ENCODE peak calls at places on chromosomes 2 and 18, in eight cellular contexts. O is PC-9, F is Peyer's patch, Z is endothelial cell, E is osteocyte, B is fibroblast of lung, I is fibroblast of pulmonary artery, H is adrenal gland. U is an unnamed sample.

GRCh38 chr2:164661349-164661748 is 40.1 kb upstream of the GRB14 start:
- DNase-seq in Z (no peak), E (no peak), F (no peak), B (peak), O (no peak), H (no peak), I (peak), U (no peak)

GRCh38 chr18:74819433-74820059 is 221.9 kb downstream of the ZNF407 start:
- DNase-seq in F (no peak), B (no peak), I (peak), Z (peak), O (no peak), H (no peak), E (no peak), U (no peak)

GRCh38 chr2:161839931-161840330 is 215.7 kb downstream of the SLC4A10 start:
- DNase-seq in I (no peak), F (no peak), E (no peak), H (no peak), Z (no peak), O (no peak), B (no peak), U (no peak)

GRCh38 chr18:22559414-22560282 is 141.9 kb upstream of the CTAGE1 start:
- DNase-seq in H (peak), B (peak), I (peak), O (peak), Z (peak), E (peak), F (peak), U (no peak)

GRCh38 chr2:85531585-85531984 is 7.4 kb upstream of the MAT2A start:
- DNase-seq in Z (no peak), B (no peak), I (no peak), F (no peak), H (no peak), E (no peak), O (no peak), U (no peak)

GRCh38 chr2:180655393-180655792 is 325.0 kb upstream of the UBE2E3 start:
- DNase-seq in I (no peak), E (no peak), O (no peak), B (no peak), Z (no peak), F (no peak), H (no peak), U (no peak)

GRCh38 chr2:126906781-126907180 is 8.1 kb downstream of the TEX51 start:
- DNase-seq in O (no peak), E (peak), I (no peak), Z (peak), F (peak), H (no peak), B (no peak), U (no peak)

GRCh38 chr18:2846241-2846637 is 567 bp upstream of the EMILIN2 start:
- DNase-seq in H (no peak), Z (no peak), F (peak), E (no peak), B (peak), I (peak), O (no peak), U (no peak)

GRCh38 chr2:78979380-78980238 is 45.9 kb upstream of the REG3G start:
- DNase-seq in E (no peak), Z (peak), F (peak), O (peak), H (peak), B (peak), I (peak), U (no peak)

GRCh38 chr2:27085670-27086089 is 892 bp upstream of the KHK start:
- DNase-seq in F (peak), Z (peak), E (no peak), O (peak), B (peak), I (peak), H (peak), U (no peak)

GRCh38 chr2:216694201-216694825 is 1.0 kb downstream of the IGFBP5 start:
- DNase-seq in E (peak), I (peak), F (no peak), O (peak), H (peak), Z (peak), B (peak), U (no peak)

GRCh38 chr2:207252979-207253640 is 87.4 kb upstream of the KLF7 start:
- DNase-seq in F (no peak), Z (no peak), I (no peak), B (no peak), E (no peak), O (no peak), H (no peak), U (no peak)

GRCh38 chr18:51622676-51623075 is 425.2 kb upstream of the MEX3C start:
- DNase-seq in O (no peak), H (no peak), F (no peak), E (no peak), Z (no peak), I (no peak), B (no peak), U (no peak)

GRCh38 chr2:136006658-136007057 is 21.2 kb upstream of the DARS1 start:
- DNase-seq in H (no peak), E (no peak), Z (no peak), I (no peak), O (no peak), B (no peak), F (no peak), U (no peak)

GRCh38 chr2:224611938-224612337 is 26.8 kb upstream of the CUL3 start:
- DNase-seq in Z (no peak), O (no peak), I (no peak), E (no peak), H (no peak), B (no peak), F (no peak), U (no peak)

GRCh38 chr2:76930076-76930734 is 592.0 kb downstream of the LRRTM4 start:
- DNase-seq in O (no peak), Z (no peak), F (no peak), H (no peak), E (no peak), B (no peak), I (no peak), U (no peak)

GRCh38 chr2:133841905-133842304 is 273.6 kb upstream of the NCKAP5 start:
- DNase-seq in O (no peak), B (peak), H (peak), E (peak), Z (no peak), I (peak), F (no peak), U (no peak)

GRCh38 chr18:48950536-48951447 is at the start of gene SMAD7:
- DNase-seq in F (no peak), B (peak), I (peak), E (no peak), O (no peak), Z (no peak), H (no peak), U (no peak)

GRCh38 chr2:39164089-39164488 is 43.2 kb upstream of the SOS1 start:
- DNase-seq in B (no peak), H (no peak), E (no peak), F (no peak), O (no peak), Z (no peak), I (no peak), U (no peak)

GRCh38 chr18:9433616-9434239 is 41.6 kb upstream of the RALBP1 start:
- DNase-seq in B (peak), O (no peak), H (no peak), Z (no peak), F (no peak), I (no peak), E (peak), U (no peak)

GRCh38 chr2:134676960-134677359 is 41.8 kb downstream of the TMEM163 start:
- DNase-seq in I (no peak), H (no peak), O (no peak), E (peak), B (no peak), Z (no peak), F (no peak), U (no peak)

GRCh38 chr2:209383212-209383611 is 40.6 kb upstream of the MAP2 start:
- DNase-seq in I (peak), F (no peak), H (peak), O (peak), B (peak), Z (no peak), E (no peak), U (no peak)

GRCh38 chr2:23498941-23499340 is 114.0 kb downstream of the KLHL29 start:
- DNase-seq in B (peak), E (no peak), O (no peak), I (peak), Z (no peak), F (no peak), H (no peak), U (no peak)

GRCh38 chr2:113172721-113173562 is 829 bp upstream of the PSD4 start:
- DNase-seq in Z (no peak), E (no peak), O (no peak), H (peak), B (no peak), I (no peak), F (peak), U (peak)

DNA sequence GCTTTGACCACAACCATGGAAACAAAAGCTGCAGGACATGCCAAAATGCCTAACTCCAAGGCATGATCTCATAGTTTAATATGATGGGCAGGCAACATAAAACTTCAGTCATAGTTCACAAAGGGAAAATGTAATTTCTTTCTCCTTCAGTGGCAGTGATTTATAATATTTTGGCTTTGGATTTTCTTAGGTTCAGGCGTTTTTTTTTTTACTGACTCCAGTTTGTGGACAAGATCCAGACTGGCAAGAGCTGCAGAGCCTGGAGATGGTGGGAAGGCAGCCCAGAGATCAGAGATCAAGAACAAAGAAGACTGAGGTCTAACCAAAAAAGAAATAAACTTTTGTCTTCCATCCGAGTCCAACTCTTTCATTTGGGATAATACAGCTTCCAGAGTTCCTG is 215.4 kb upstream of the SETBP1 start:
- DNase-seq in Z (no peak), I (peak), E (no peak), F (no peak), O (no peak), B (peak), H (no peak), U (no peak)
- TF ChIP-seq CTCF in Z (no peak), I (no peak), E (no peak), F (no peak), O (no peak), B (no peak), H (no peak), U (no peak)

GRCh38 chr2:232435375-232435648 is 20.6 kb upstream of the ALPI start:
- DNase-seq in H (no peak), B (no peak), F (peak), E (no peak), Z (no peak), I (no peak), O (no peak), U (no peak)

GRCh38 chr2:232434091-232434490 is 21.9 kb upstream of the ALPI start:
- DNase-seq in I (no peak), B (no peak), F (no peak), H (no peak), E (no peak), O (no peak), Z (no peak), U (no peak)

GRCh38 chr2:232431705-232432590 is 24.0 kb upstream of the ALPI start:
- DNase-seq in B (no peak), O (no peak), I (no peak), F (peak), H (no peak), Z (no peak), E (no peak), U (no peak)

GRCh38 chr2:232434563-232435374 is 21.2 kb upstream of the ALPI start:
- DNase-seq in I (no peak), H (no peak), O (no peak), Z (no peak), B (no peak), E (no peak), F (peak), U (no peak)

GRCh38 chr2:232432598-232433184 is 23.3 kb upstream of the ALPI start:
- DNase-seq in I (no peak), B (no peak), E (no peak), Z (peak), H (no peak), F (peak), O (no peak), U (no peak)
- TF ChIP-seq CTCF in I (no peak), B (no peak), E (peak), Z (peak), H (no peak), F (no peak), O (peak), U (peak)

DNA sequence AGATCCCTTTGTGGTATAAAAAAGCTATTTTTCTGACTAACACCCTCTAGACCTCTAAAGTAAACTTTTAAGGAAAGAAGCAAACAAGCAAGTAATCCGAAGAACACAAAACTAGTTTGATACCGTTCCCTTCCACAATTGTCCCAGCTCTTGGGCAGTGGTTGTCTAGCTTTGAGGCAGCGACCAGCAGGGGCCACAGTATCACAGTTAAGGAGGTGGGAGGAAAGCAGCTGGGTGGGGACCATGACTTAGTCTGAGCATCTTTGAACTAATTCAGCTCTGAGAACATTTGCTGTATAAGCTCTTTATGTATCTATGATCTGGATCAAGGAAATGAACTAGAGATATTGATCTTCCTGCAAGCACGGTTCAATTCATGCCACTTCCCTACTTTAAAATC is 51.0 kb downstream of the SF3B1 start:
- DNase-seq in F (no peak), O (no peak), B (no peak), Z (no peak), H (no peak), E (no peak), I (no peak), U (no peak)
- TF ChIP-seq CTCF in F (no peak), O (no peak), B (no peak), Z (no peak), H (no peak), E (no peak), I (no peak), U (no peak)

GRCh38 chr2:58569460-58570185 is 328.5 kb upstream of the FANCL start:
- DNase-seq in O (peak), B (peak), Z (no peak), I (no peak), H (no peak), F (no peak), E (no peak), U (no peak)

GRCh38 chr2:58574873-58575272 is 333.7 kb upstream of the FANCL start:
- DNase-seq in O (no peak), E (no peak), Z (no peak), F (no peak), H (no peak), I (no peak), B (no peak), U (no peak)

GRCh38 chr2:58571181-58571852 is 330.2 kb upstream of the FANCL start:
- DNase-seq in H (no peak), E (no peak), I (peak), O (peak), Z (peak), F (peak), B (peak), U (no peak)
- TF ChIP-seq CTCF in H (peak), E (peak), I (peak), O (peak), Z (peak), F (peak), B (peak), U (peak)

DNA sequence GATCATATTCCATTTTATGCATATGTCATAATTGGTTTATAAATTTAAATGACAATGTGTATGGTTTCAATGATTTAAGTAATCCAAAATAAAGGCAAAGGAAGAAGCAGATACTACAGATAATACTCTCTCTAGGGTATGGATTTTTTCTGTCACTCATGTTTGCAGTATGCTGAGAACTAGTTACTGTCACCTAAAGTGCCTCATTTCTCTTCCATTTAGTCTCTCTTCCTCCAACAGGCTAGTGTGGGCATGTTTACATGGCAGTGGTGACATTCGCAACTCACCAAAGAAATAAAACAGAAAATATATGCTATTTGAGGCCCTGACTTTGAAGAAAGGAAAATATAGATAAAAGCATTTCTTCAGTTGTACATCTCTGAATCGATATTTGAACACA is 1460.4 kb upstream of the ZEB2 start:
- DNase-seq in F (no peak), O (no peak), I (no peak), E (no peak), B (no peak), H (no peak), Z (no peak), U (no peak)
- TF ChIP-seq CTCF in F (no peak), O (no peak), I (no peak), E (no peak), B (no peak), H (no peak), Z (no peak), U (no peak)

DNA sequence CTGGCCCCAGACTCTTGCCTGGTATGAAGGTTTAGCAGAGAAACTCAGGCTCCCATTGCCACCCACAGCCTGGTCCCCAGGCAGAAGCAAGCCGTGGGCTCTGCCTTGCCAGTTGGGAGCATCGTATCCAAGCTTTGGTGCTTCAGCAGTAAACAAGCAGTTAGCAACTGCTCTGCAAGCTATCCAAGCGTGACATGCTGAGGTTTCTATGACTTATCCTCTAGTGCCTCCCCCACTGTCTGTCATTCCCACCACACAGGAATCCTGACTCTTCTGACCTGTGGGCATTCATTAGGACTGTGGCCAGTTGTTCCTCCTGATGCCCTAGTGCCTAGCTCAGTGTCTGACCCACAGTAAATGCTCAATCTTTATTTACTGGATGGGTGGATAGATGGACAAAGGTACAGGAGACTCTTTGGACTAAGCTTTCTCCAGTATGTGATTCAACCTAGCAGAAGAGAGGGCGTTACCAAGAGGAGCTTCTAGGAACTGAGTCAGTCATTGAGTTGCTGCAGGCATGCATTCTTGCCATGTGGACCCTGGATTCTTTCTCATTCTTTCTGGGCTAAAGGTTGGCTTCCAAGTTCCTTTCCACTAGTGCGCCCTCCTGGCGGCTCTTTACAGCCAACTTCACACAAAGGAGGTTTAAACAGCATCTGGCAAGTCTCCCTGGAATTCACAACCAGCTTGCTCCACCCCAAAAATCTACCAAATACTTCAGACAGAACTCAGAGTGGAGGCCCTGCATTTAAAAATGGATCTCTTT is 40.6 kb upstream of the MRPL19 start:
- DNase-seq in E (no peak), I (peak), F (peak), Z (no peak), O (peak), B (peak), H (no peak), U (no peak)
- TF ChIP-seq CTCF in E (peak), I (peak), F (no peak), Z (no peak), O (peak), B (peak), H (no peak), U (peak)

GRCh38 chr2:143586119-143586518 is 456.9 kb downstream of the ARHGAP15 start:
- DNase-seq in B (no peak), E (no peak), I (no peak), H (no peak), Z (no peak), F (no peak), O (no peak), U (no peak)

GRCh38 chr2:143577489-143577888 is 448.3 kb downstream of the ARHGAP15 start:
- DNase-seq in B (no peak), F (no peak), Z (no peak), O (no peak), E (no peak), H (no peak), I (no peak), U (no peak)

GRCh38 chr2:143581134-143581533 is 451.9 kb downstream of the ARHGAP15 start:
- DNase-seq in E (no peak), B (no peak), H (no peak), F (no peak), O (no peak), Z (no peak), I (no peak), U (no peak)

GRCh38 chr2:143579456-143579855 is 450.2 kb downstream of the ARHGAP15 start:
- DNase-seq in I (no peak), E (no peak), H (no peak), O (no peak), B (no peak), F (no peak), Z (no peak), U (no peak)

GRCh38 chr2:143581989-143582719 is 452.9 kb downstream of the ARHGAP15 start:
- DNase-seq in I (no peak), Z (no peak), O (no peak), H (no peak), B (peak), F (no peak), E (no peak), U (no peak)
- TF ChIP-seq CTCF in I (peak), Z (no peak), O (no peak), H (no peak), B (peak), F (no peak), E (peak), U (peak)

U was measured in chondrocyte.